ENCODE peak calls at places on chromosomes 4 and X, in nine cellular contexts. B is stomach, S is neural crest cell, Y is retinal pigment epithelial cell, W is cardiac muscle cell, K is omental fat pad, E is NB4, C is tibial nerve, R is colonic mucosa. Z is an unnamed sample.

GRCh38 chr4:56147371-56147770 is 198.6 kb downstream of the CEP135 start:
- DNase-seq in B (no peak), S (no peak), Y (no peak), W (peak; percentile 69), K (no peak), E (peak; percentile 15), C (no peak), R (no peak), Z (no peak)

GRCh38 chr4:686371-687040 is 2.4 kb downstream of the SLC49A3 start:
- DNase-seq in B (no peak), S (no peak), Y (no peak), W (no peak), K (no peak), E (no peak), C (no peak), R (no peak), Z (no peak)

GRCh38 chr4:6263541-6264540 is 5.8 kb upstream of the WFS1 start:
- DNase-seq in B (peak; percentile 61), S (no peak), Y (no peak), W (peak; percentile 75), K (no peak), E (peak; percentile 46), C (no peak), R (no peak), Z (no peak)

GRCh38 chrX:118724775-118725174 is 2.6 kb upstream of the IL13RA1 start:
- DNase-seq in B (no peak), S (no peak), Y (no peak), W (peak; percentile 55), K (no peak), E (no peak), C (no peak), R (peak; percentile 22), Z (no peak)

GRCh38 chr4:1009647-1010521 is 1.5 kb upstream of the FGFRL1 start:
- DNase-seq in B (peak; percentile 79), S (peak; percentile 54), Y (no peak), W (peak; percentile 56), K (no peak), E (peak; percentile 77), C (peak; percentile 54), R (peak; percentile 84), Z (peak; percentile 71)

GRCh38 chr4:14168919-14169318 is 541.4 kb upstream of the BOD1L1 start:
- DNase-seq in B (peak; percentile 76), S (no peak), Y (peak; percentile 74), W (peak; percentile 75), K (peak; percentile 35), E (no peak), C (peak; percentile 49), R (peak; percentile 37), Z (no peak)

GRCh38 chr4:148162554-148162953 is 279.7 kb downstream of the NR3C2 start:
- DNase-seq in B (no peak), S (no peak), Y (no peak), W (no peak), K (no peak), E (no peak), C (no peak), R (no peak), Z (no peak)

GRCh38 chr4:19025031-19025430 is 1003.5 kb upstream of the LCORL start:
- DNase-seq in B (no peak), S (no peak), Y (no peak), W (no peak), K (no peak), E (no peak), C (no peak), R (no peak), Z (no peak)

GRCh38 chrX:30794497-30794896 is 94.6 kb downstream of the TAB3 start:
- DNase-seq in B (no peak), S (no peak), Y (no peak), W (no peak), K (no peak), E (no peak), C (no peak), R (no peak), Z (no peak)

GRCh38 chr4:80133240-80133783 is 60.3 kb upstream of the ANTXR2 start:
- DNase-seq in B (no peak), S (no peak), Y (no peak), W (no peak), K (no peak), E (no peak), C (no peak), R (no peak), Z (no peak)

GRCh38 chr4:38013461-38014366 is 53.5 kb downstream of the PTTG2 start:
- DNase-seq in B (peak; percentile 85), S (no peak), Y (no peak), W (peak; percentile 47), K (no peak), E (no peak), C (no peak), R (no peak), Z (no peak)

DNA sequence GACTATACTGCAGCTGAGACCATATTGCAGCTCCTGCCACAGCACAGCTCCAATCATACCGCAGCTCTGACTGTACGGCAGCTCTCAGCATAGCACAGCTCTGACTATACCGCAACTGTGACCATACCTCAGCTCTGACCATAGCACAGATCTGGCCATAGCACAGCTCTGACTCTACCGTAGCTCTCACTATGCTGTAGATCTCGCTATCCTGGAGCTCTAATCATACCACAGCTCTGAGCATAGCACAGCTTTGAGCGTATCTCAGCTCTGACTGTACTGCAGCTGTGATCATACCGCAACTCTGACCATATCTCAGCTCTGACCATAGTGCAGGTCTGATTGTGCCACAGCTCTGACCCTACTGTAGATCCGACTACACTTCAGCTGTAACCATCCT is 139.2 kb downstream of the ASMT start:
- DNase-seq in B (no peak), S (no peak), Y (no peak), W (no peak), K (no peak), E (no peak), C (no peak), R (no peak), Z (no peak)
- TF ChIP-seq CTCF in B (no peak), S (no peak), Y (no peak), W (no peak), K (no peak), E (no peak), C (no peak), R (no peak), Z (no peak)

DNA sequence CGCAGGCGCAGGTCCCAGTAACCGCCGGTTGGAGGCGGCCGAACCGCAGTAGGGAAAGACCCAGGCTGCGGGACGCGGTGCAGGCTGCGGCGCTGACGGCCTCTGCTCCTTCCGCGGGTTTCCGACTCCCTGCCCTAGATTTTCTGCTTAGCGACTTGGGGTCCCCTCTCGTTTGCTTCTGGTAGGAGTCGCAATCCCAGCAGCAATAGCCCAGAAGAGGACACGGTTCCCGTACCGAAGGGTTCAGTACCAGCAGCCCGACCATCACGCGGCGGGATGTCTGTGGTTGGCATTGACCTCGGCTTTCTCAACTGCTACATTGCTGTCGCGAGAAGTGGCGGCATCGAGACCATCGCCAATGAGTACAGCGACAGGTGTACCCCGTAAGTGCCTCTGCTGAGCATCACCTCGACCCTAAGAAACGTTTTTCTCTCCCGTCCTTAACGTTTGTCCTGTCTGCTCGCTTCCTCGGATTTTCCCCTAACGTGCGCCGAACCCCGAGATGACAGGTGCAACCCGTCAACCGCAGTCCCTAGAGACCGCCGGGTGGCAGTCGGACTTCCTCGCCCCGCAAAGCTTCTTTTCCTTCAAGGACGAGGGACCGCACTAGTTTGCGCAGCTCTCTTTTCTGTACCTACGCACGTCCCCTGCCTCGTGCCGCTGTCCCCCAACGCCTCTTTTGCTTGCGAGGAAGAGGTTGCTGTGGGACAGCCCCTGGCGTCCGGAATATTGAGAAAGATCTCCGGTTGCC is at the start of gene HSPA4L:
- DNase-seq in B (peak; percentile 39), S (no peak), Y (peak; percentile 28), W (no peak), K (peak; percentile 29), E (peak; percentile 85), C (peak; percentile 23), R (peak; percentile 51), Z (peak; percentile 16)
- TF ChIP-seq CTCF in B (peak; percentile 17), S (peak; percentile 53), Y (peak; percentile 28), W (peak; percentile 40), K (no peak), E (no peak), C (no peak), R (no peak), Z (no peak)

GRCh38 chr4:11495291-11495690 is 66.6 kb upstream of the HS3ST1 start:
- DNase-seq in B (no peak), S (no peak), Y (no peak), W (peak; percentile 40), K (no peak), E (no peak), C (no peak), R (no peak), Z (no peak)

GRCh38 chr4:11496313-11496956 is 67.7 kb upstream of the HS3ST1 start:
- DNase-seq in B (no peak), S (no peak), Y (no peak), W (no peak), K (no peak), E (no peak), C (no peak), R (no peak), Z (no peak)

GRCh38 chr4:11497972-11498371 is 69.3 kb upstream of the HS3ST1 start:
- DNase-seq in B (no peak), S (no peak), Y (no peak), W (no peak), K (no peak), E (no peak), C (no peak), R (no peak), Z (no peak)

GRCh38 chr4:11495818-11496217 is 67.1 kb upstream of the HS3ST1 start:
- DNase-seq in B (no peak), S (no peak), Y (no peak), W (no peak), K (no peak), E (no peak), C (no peak), R (no peak), Z (no peak)

GRCh38 chr4:11497212-11497806 is 68.6 kb upstream of the HS3ST1 start:
- DNase-seq in B (no peak), S (no peak), Y (no peak), W (no peak), K (no peak), E (peak; percentile 63), C (no peak), R (peak; percentile 24), Z (no peak)
- TF ChIP-seq CTCF in B (no peak), S (no peak), Y (no peak), W (no peak), K (no peak), E (peak; percentile 41), C (no peak), R (peak; percentile 14), Z (no peak)

GRCh38 chr4:163193717-163194116 is 27.0 kb upstream of the NAF1 start:
- DNase-seq in B (no peak), S (no peak), Y (no peak), W (no peak), K (no peak), E (no peak), C (no peak), R (no peak), Z (no peak)

GRCh38 chr4:163195247-163195765 is 28.6 kb upstream of the NAF1 start:
- DNase-seq in B (no peak), S (no peak), Y (no peak), W (peak; percentile 3), K (no peak), E (no peak), C (no peak), R (no peak), Z (no peak)

GRCh38 chr4:163194593-163194992 is 27.9 kb upstream of the NAF1 start:
- DNase-seq in B (no peak), S (no peak), Y (no peak), W (no peak), K (no peak), E (no peak), C (no peak), R (no peak), Z (no peak)

GRCh38 chr4:163196904-163197505 is 30.3 kb upstream of the NAF1 start:
- DNase-seq in B (no peak), S (no peak), Y (no peak), W (no peak), K (no peak), E (no peak), C (no peak), R (no peak), Z (no peak)

GRCh38 chr4:163191999-163192398 is 25.3 kb upstream of the NAF1 start:
- DNase-seq in B (no peak), S (no peak), Y (no peak), W (no peak), K (no peak), E (peak; percentile 12), C (no peak), R (no peak), Z (no peak)
- TF ChIP-seq CTCF in B (no peak), S (no peak), Y (peak; percentile 22), W (peak; percentile 2), K (no peak), E (peak; percentile 9), C (peak; percentile 7), R (no peak), Z (no peak)